ENCODE peak calls at places on chromosome 19, in six cellular contexts. W is suprapubic skin, N is psoas muscle, D is pancreas, T is breast epithelium, F is Peyer's patch. B is an unnamed sample.

GRCh38 chr19:16017138-16017490 is 59.2 kb upstream of the TPM4 start:
- DNase-seq in N (no peak), F (no peak), D (no peak), T (no peak), W (no peak), B (peak)

GRCh38 chr19:3606174-3606689 is 443 bp downstream of the TBXA2R start:
- DNase-seq in W (peak), N (no peak), D (peak), F (peak), T (peak), B (no peak)

GRCh38 chr19:12868540-12869112 is 12.6 kb downstream of the DNASE2 start:
- DNase-seq in F (no peak), D (no peak), W (no peak), T (no peak), N (no peak), B (no peak)

GRCh38 chr19:38544569-38545315 is 73.0 kb downstream of the MAP4K1 start:
- DNase-seq in D (no peak), T (no peak), W (no peak), F (no peak), N (no peak), B (no peak)

GRCh38 chr19:44847144-44848035 is 1.3 kb downstream of the NECTIN2 start:
- DNase-seq in F (no peak), D (peak), N (peak), W (peak), T (peak), B (peak)

GRCh38 chr19:7831452-7831851 is 1.4 kb downstream of the EVI5L start:
- DNase-seq in D (no peak), F (no peak), N (no peak), T (no peak), W (no peak), B (no peak)

GRCh38 chr19:4969772-4970531 is 1.0 kb downstream of the KDM4B start:
- DNase-seq in D (no peak), N (no peak), T (no peak), W (no peak), F (peak), B (no peak)

GRCh38 chr19:46147166-46147740 is 785 bp upstream of the IGFL2 start:
- DNase-seq in N (no peak), F (no peak), W (no peak), D (no peak), T (no peak), B (no peak)

GRCh38 chr19:10230155-10230903 is 802 bp downstream of the S1PR2 start:
- DNase-seq in D (peak), T (peak), N (peak), W (peak), F (peak), B (peak)

GRCh38 chr19:29211562-29212416 is 1.2 kb downstream of the UQCRFS1 start:
- DNase-seq in N (no peak), F (no peak), D (no peak), W (no peak), T (no peak), B (no peak)

GRCh38 chr19:21749090-21749489 is 18.3 kb downstream of the ZNF100 start:
- DNase-seq in F (no peak), N (no peak), D (no peak), W (no peak), T (no peak), B (no peak)

GRCh38 chr19:53910170-53910518 is 1.1 kb downstream of the CACNG7 start:
- DNase-seq in N (peak), F (no peak), W (no peak), T (no peak), D (no peak), B (no peak)

GRCh38 chr19:34597596-34597995 is 79.4 kb downstream of the SCGB2B2 start:
- DNase-seq in F (no peak), W (no peak), D (peak), T (no peak), N (no peak), B (no peak)

GRCh38 chr19:34600366-34600765 is 76.6 kb downstream of the SCGB2B2 start:
- DNase-seq in W (no peak), D (no peak), N (no peak), F (no peak), T (no peak), B (no peak)

GRCh38 chr19:34603003-34603402 is 74.0 kb downstream of the SCGB2B2 start:
- DNase-seq in F (no peak), D (no peak), N (no peak), W (no peak), T (no peak), B (no peak)

GRCh38 chr19:34598217-34599155 is 78.5 kb downstream of the SCGB2B2 start:
- DNase-seq in W (no peak), N (peak), D (peak), T (no peak), F (no peak), B (no peak)

DNA sequence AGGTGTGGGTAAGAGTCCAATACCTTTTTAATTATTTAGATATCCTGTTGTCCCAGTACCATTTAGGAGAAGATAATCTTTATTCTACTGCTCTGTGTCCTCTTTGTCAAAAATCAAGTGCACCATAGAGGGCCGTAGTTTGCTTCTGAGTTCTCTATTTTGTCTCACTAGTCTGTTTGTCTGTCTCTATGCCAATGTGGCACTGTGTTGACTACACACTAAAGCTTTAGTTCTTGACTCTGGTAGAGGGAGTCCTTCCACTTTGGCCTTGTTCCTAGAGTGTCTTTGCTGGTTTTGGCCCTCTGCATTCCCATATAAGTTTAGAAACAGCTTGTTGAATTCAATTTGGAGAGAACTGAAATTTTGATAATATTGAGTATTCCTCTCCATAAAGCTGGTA is 75.9 kb downstream of the SCGB2B2 start:
- DNase-seq in W (no peak), N (no peak), F (no peak), T (no peak), D (no peak), B (no peak)
- H3K27ac ChIP-seq in W (no peak), N (no peak), F (no peak), T (no peak), D (no peak), B (no peak)

DNA sequence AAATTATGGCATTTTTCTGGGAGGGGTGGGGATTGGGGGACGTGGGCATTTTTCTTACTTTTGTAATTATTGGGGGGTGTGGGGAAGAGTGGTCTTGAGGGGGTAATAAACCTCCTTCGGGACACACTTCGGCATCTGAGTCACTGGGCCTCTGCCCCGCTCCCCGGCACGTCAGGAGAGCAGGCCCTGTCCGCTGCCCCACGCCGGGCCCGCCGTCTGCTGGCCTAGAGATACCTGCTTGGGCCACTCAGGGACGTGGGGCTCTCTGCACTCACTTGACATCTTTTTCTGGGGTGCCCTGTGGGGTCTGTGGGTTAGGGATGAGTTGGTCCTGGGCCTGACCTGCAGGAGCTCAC is 3.5 kb upstream of the FTL start:
- DNase-seq in T (no peak), D (no peak), F (no peak), W (no peak), N (no peak), B (no peak)
- H3K4me3 ChIP-seq in T (no peak), D (no peak), F (peak), W (no peak), N (no peak), B (no peak)

DNA sequence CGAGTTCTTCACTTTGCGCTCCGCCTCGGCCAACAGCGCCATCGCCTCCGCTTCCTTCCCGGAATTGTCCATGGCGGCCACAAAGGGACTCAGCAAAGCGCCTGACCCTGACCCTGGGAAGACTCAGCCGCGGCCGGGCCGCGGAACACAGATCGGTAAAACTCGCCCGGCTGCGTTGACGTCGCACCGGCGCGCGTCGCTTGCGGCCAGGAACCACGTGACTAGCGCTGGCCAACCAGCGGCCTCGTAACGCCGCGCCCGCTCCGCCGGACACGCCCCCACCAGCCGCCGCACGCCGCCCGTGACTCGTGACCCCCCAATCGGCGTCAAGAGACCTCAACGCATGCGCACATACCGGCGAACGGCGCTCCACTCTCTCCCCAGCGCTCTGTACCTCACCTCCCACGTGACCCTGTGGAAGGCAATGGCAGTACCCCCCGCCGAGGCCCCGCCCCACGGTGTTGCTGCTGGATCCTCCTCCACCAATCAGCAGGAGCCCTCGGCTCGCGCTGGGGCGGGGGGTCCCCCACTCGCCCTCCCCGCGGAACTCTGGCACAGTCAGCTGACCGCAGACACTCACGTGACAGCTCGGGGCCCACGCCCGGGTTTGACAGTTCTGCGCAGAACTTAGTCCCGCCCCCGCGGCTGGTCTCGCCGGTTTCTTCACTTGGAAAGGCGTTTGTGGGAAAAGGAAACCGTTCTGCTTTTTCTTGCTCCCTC is at the start of gene NAPA:
- DNase-seq in F (peak), D (peak), N (peak), T (peak), W (peak), B (peak)
- TF ChIP-seq CTCF in F (no peak), D (no peak), N (no peak), T (no peak), W (no peak), B (no peak)

GRCh38 chr19:22807061-22807835 is 23.3 kb upstream of the ZNF99 start:
- DNase-seq in N (no peak), D (peak), W (no peak), F (no peak), T (no peak), B (no peak)
- H3K27ac ChIP-seq in N (no peak), D (no peak), W (no peak), F (no peak), T (no peak), B (no peak)

GRCh38 chr19:51692065-51692915 is 840 bp upstream of the SPACA6 start:
- DNase-seq in N (no peak), F (no peak), W (peak), D (peak), T (no peak), B (no peak)
- H3K4me3 ChIP-seq in N (peak), F (peak), W (peak), D (peak), T (peak), B (peak)